ENCODE peak calls at places on chromosome 12, in five cellular contexts. One of them, this sample, is unnamed.
A peak's percentile ranks its signal among the peaks of the same experiment; 100 is the strongest.

GRCh38 chr12:81120961-81121360 is 43.1 kb downstream of the ACSS3 start:
- DNase-seq in K562: no peak
- DNase-seq in SK-N-SH: no peak
- DNase-seq in GM12878: no peak
- DNase-seq in HepG2: peak; percentile 22
- DNase-seq in this sample: no peak

GRCh38 chr12:44223736-44224135 is 387.9 kb downstream of the TMEM117 start:
- DNase-seq in K562: no peak
- DNase-seq in SK-N-SH: no peak
- DNase-seq in GM12878: no peak
- DNase-seq in HepG2: no peak
- DNase-seq in this sample: no peak

GRCh38 chr12:85405781-85406522 is 125.9 kb downstream of the ALX1 start:
- DNase-seq in K562: no peak
- DNase-seq in SK-N-SH: no peak
- DNase-seq in GM12878: no peak
- DNase-seq in HepG2: no peak
- DNase-seq in this sample: peak; percentile 5

GRCh38 chr12:28622416-28622815 is 432.2 kb downstream of the CCDC91 start:
- DNase-seq in K562: no peak
- DNase-seq in SK-N-SH: no peak
- DNase-seq in GM12878: no peak
- DNase-seq in HepG2: no peak
- DNase-seq in this sample: peak; percentile 80

GRCh38 chr12:104546575-104546974 is 89.8 kb downstream of the CHST11 start:
- DNase-seq in K562: no peak
- DNase-seq in SK-N-SH: no peak
- DNase-seq in GM12878: no peak
- DNase-seq in HepG2: no peak
- DNase-seq in this sample: no peak

GRCh38 chr12:78698747-78699146 is 165.8 kb upstream of the SYT1 start:
- DNase-seq in K562: no peak
- DNase-seq in SK-N-SH: no peak
- DNase-seq in GM12878: no peak
- DNase-seq in HepG2: no peak
- DNase-seq in this sample: peak; percentile 39

GRCh38 chr12:14910090-14910915 is 24.6 kb upstream of the MGP start:
- DNase-seq in K562: no peak
- DNase-seq in SK-N-SH: no peak
- DNase-seq in GM12878: no peak
- DNase-seq in HepG2: no peak
- DNase-seq in this sample: peak; percentile 19

GRCh38 chr12:8692573-8692972 is 5.2 kb upstream of the RIMKLB start:
- DNase-seq in K562: no peak
- DNase-seq in SK-N-SH: peak; percentile 56
- DNase-seq in GM12878: no peak
- DNase-seq in HepG2: no peak
- DNase-seq in this sample: peak; percentile 71

GRCh38 chr12:47988073-47989022 is 15.9 kb downstream of the COL2A1 start:
- DNase-seq in K562: no peak
- DNase-seq in SK-N-SH: no peak
- DNase-seq in GM12878: no peak
- DNase-seq in HepG2: no peak
- DNase-seq in this sample: peak; percentile 33

DNA sequence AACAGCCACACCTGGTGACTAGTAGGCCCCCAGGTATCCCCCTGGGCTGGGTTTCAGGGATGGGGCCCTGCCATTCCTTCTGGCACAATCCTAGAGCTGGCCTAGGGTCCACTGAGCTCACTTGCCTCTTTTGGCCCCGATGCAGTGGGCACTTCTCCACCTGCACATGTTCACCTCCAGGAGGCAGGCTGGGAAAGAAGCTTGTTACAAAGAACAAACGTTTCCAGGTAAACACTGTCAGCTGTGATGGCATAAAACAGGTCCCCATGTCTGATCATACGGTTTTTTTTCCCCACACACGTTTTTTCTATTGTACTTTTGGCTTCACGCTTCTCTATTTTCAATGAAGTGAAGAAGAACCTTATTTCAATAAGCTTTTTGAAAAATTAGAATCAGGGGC is 15.8 kb upstream of the HVCN1 start:
- DNase-seq in K562: no peak
- DNase-seq in SK-N-SH: no peak
- DNase-seq in GM12878: no peak
- DNase-seq in HepG2: peak; percentile 68
- DNase-seq in this sample: no peak
- TF ChIP-seq MXI1 in K562: no peak
- TF ChIP-seq MXI1 in SK-N-SH: no peak
- TF ChIP-seq MXI1 in GM12878: no peak
- TF ChIP-seq MXI1 in HepG2: no peak
- TF ChIP-seq MXI1 in this sample: no peak

DNA sequence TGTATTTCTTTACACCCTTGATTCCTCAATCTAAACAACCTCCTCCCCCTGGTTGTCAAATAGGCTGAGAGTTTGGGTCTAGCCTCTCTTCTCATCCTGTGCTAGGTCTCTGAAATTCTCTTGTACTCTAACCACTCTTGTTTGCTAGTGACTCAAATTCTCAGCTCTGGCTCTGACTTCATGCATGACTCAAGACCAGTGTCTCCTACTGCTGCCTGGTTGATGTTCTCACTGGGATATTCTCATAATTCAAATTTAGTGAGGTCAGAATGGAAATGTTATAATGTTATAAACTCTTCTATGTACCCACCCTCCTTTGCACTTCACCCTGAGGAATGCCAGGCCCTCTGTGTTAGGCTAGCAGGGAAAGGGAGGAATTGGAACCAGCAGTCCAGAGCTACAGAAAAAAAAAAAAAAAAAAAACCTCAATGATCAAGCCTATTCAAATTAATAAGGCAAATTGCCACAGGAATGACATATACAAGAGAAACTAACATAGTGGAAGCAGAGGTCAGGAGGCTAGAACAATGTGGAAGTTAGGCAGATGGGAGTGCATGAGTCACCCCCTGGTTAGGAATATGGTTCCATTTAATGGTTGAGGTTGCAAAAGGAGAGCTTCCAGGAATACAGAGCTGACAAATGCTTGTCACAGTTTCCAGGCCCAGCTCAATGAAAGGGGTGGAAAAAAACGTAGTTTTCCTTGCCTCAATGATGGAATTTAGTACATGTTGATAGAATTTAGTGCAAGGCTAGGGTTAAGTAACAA is 459.5 kb downstream of the RMST start:
- DNase-seq in K562: no peak
- DNase-seq in SK-N-SH: no peak
- DNase-seq in GM12878: no peak
- DNase-seq in HepG2: no peak
- DNase-seq in this sample: no peak
- TF ChIP-seq MXI1 in K562: no peak
- TF ChIP-seq MXI1 in SK-N-SH: no peak
- TF ChIP-seq MXI1 in GM12878: no peak
- TF ChIP-seq MXI1 in HepG2: no peak
- TF ChIP-seq MXI1 in this sample: no peak

GRCh38 chr12:124027753-124028559 is 54.9 kb downstream of the ZNF664 start:
- DNase-seq in K562: no peak
- DNase-seq in SK-N-SH: no peak
- DNase-seq in GM12878: no peak
- DNase-seq in HepG2: no peak
- DNase-seq in this sample: no peak
- TF ChIP-seq MXI1 in K562: no peak
- TF ChIP-seq MXI1 in SK-N-SH: no peak
- TF ChIP-seq MXI1 in GM12878: no peak
- TF ChIP-seq MXI1 in HepG2: no peak
- TF ChIP-seq MXI1 in this sample: no peak

GRCh38 chr12:96198970-96199369 is 4.8 kb downstream of the ELK3 start:
- DNase-seq in K562: no peak
- DNase-seq in SK-N-SH: no peak
- DNase-seq in GM12878: no peak
- DNase-seq in HepG2: no peak
- DNase-seq in this sample: peak; percentile 96
- TF ChIP-seq MXI1 in K562: no peak
- TF ChIP-seq MXI1 in SK-N-SH: no peak
- TF ChIP-seq MXI1 in GM12878: no peak
- TF ChIP-seq MXI1 in HepG2: no peak
- TF ChIP-seq MXI1 in this sample: no peak

DNA sequence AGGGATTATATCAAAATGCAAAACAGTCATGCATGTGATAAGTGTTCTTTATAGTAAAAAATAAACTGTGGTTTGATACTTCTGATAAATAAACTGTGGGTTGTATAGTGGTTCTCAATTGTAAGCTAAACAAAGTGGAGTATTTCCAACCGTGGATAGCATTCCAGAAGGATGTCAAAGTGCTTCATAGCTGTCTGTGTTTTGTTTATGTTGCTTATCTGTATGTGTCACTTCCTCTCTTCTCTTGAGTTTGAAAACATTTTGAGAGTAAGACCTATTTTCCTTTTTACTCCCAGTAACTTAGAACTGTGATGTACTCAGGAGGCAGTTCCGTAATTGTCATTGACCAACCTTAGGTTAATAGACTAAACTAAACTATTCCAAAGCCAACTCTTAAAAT is 415.8 kb downstream of the TMTC2 start:
- DNase-seq in K562: no peak
- DNase-seq in SK-N-SH: no peak
- DNase-seq in GM12878: no peak
- DNase-seq in HepG2: no peak
- DNase-seq in this sample: peak; percentile 38
- TF ChIP-seq MXI1 in K562: no peak
- TF ChIP-seq MXI1 in SK-N-SH: no peak
- TF ChIP-seq MXI1 in GM12878: no peak
- TF ChIP-seq MXI1 in HepG2: no peak
- TF ChIP-seq MXI1 in this sample: no peak

GRCh38 chr12:873954-874353 is 75.5 kb downstream of the RAD52 start:
- DNase-seq in K562: no peak
- DNase-seq in SK-N-SH: no peak
- DNase-seq in GM12878: no peak
- DNase-seq in HepG2: peak; percentile 53
- DNase-seq in this sample: no peak
- TF ChIP-seq MXI1 in K562: no peak
- TF ChIP-seq MXI1 in SK-N-SH: no peak
- TF ChIP-seq MXI1 in GM12878: no peak
- TF ChIP-seq MXI1 in HepG2: no peak
- TF ChIP-seq MXI1 in this sample: no peak

This sample was measured in IMR-90.